ENCODE peak calls at places on chromosome 15, in four cellular contexts. N is GM12892, E is activated gamma-delta T cell treated with Interleukin-2 at 50 U/mL for 16 hours, L is T-helper 1 cell. R is an unnamed sample.
A peak's percentile ranks its signal among the peaks of the same experiment; 100 is the strongest.

GRCh38 chr15:69472046-69472445 is 19.4 kb downstream of the RPLP1 start:
- DNase-seq in L (no peak), N (no peak), E (no peak), R (no peak)

GRCh38 chr15:100108846-100109245 is 232.9 kb downstream of the ADAMTS17 start:
- DNase-seq in E (no peak), L (no peak), N (no peak), R (no peak)

GRCh38 chr15:60457985-60458384 is 21.0 kb downstream of the ICE2 start:
- DNase-seq in E (no peak), L (no peak), N (no peak), R (no peak)

GRCh38 chr15:89165677-89166076 is 55.7 kb downstream of the RLBP1 start:
- DNase-seq in L (no peak), N (no peak), E (no peak), R (no peak)

GRCh38 chr15:89946681-89947313 is 34.0 kb upstream of the ARPIN start:
- DNase-seq in E (no peak), L (no peak), N (no peak), R (no peak)

GRCh38 chr15:36886135-36887011 is 214.0 kb downstream of the MEIS2 start:
- DNase-seq in N (no peak), E (no peak), L (no peak), R (no peak)

GRCh38 chr15:44706946-44707636 is 4.0 kb downstream of the PATL2 start:
- DNase-seq in L (no peak), N (no peak), E (no peak), R (no peak)

GRCh38 chr15:98807262-98807661 is 158.9 kb downstream of the IGF1R start:
- DNase-seq in N (no peak), E (no peak), L (no peak), R (no peak)

GRCh38 chr15:31930967-31931366 is 99.3 kb upstream of the CHRNA7 start:
- DNase-seq in E (no peak), N (no peak), L (no peak), R (no peak)

GRCh38 chr15:89143503-89144162 is 55.4 kb downstream of the ABHD2 start:
- DNase-seq in N (no peak), E (no peak), L (no peak), R (no peak)

GRCh38 chr15:82314769-82315518 is 34.3 kb downstream of the GOLGA6L10 start:
- DNase-seq in E (no peak), N (no peak), L (no peak), R (no peak)

GRCh38 chr15:66617137-66618090 is 51.6 kb upstream of the LCTL start:
- DNase-seq in N (no peak), L (no peak), E (no peak), R (no peak)

GRCh38 chr15:70492240-70493177 is 270.8 kb downstream of the UACA start:
- DNase-seq in E (peak; percentile 86), L (peak; percentile 74), N (peak; percentile 81), R (no peak)

GRCh38 chr15:26974120-26974780 is 3.3 kb downstream of the GABRG3 start:
- DNase-seq in N (no peak), L (no peak), E (no peak), R (no peak)

GRCh38 chr15:57003418-57003817 is 85.0 kb downstream of the TCF12 start:
- DNase-seq in E (no peak), L (no peak), N (no peak), R (no peak)

GRCh38 chr15:94336817-94337537 is 105.6 kb downstream of the MCTP2 start:
- DNase-seq in L (no peak), N (no peak), E (no peak), R (no peak)

GRCh38 chr15:84840741-84841429 is 23.7 kb downstream of the ALPK3 start:
- DNase-seq in N (no peak), L (no peak), E (no peak), R (no peak)

GRCh38 chr15:37122703-37123102 is 22.4 kb upstream of the MEIS2 start:
- DNase-seq in N (no peak), L (no peak), E (no peak), R (no peak)

GRCh38 chr15:91224750-91225380 is 124.8 kb downstream of the SV2B start:
- DNase-seq in L (no peak), N (peak; percentile 17), E (no peak), R (peak; percentile 25)

GRCh38 chr15:89364341-89364740 is 29.7 kb upstream of the POLG start:
- DNase-seq in E (no peak), N (no peak), L (no peak), R (no peak)

GRCh38 chr15:51401872-51402517 is 60.5 kb downstream of the GLDN start:
- DNase-seq in E (no peak), N (peak; percentile 29), L (no peak), R (no peak)

GRCh38 chr15:63918317-63918672 is 84.5 kb upstream of the HERC1 start:
- DNase-seq in E (no peak), L (no peak), N (no peak), R (no peak)

GRCh38 chr15:77064118-77064517 is 6.8 kb downstream of the TSPAN3 start:
- DNase-seq in E (no peak), N (no peak), L (no peak), R (no peak)

GRCh38 chr15:42154576-42155355 is 1.7 kb downstream of the PLA2G4F start:
- DNase-seq in E (no peak), L (no peak), N (no peak), R (no peak)

GRCh38 chr15:97196066-97197027 is 764.2 kb upstream of the ARRDC4 start:
- DNase-seq in N (no peak), L (no peak), E (no peak), R (no peak)

R was measured in GM18507.